ENCODE peak calls at places on chromosome 19, in seven cellular contexts. One of them, this sample, is unnamed.
A peak's percentile ranks its signal among the peaks of the same experiment; 100 is the strongest.

GRCh38 chr19:16825312-16826168 is 3.7 kb upstream of the SIN3B start:
- DNase-seq in AG04450: peak; percentile 51
- DNase-seq in A673: peak; percentile 76
- DNase-seq in NCI-H748 treated with DMSO at 0.1 percent for 48 hours: no peak
- DNase-seq in Right ventricle myocardium superior: peak; percentile 62
- DNase-seq in activated T-cell treated with anti-CD3 and anti-CD28 coated beads, Interleukin-2, amount 50 U/mL, for 72 hours: no peak
- DNase-seq in activated gamma-delta T cell treated with Interleukin-2 at 50 U/mL for 16 hours: no peak
- DNase-seq in this sample: no peak

GRCh38 chr19:4288091-4288777 is 9.2 kb downstream of the SHD start:
- DNase-seq in AG04450: no peak
- DNase-seq in A673: no peak
- DNase-seq in NCI-H748 treated with DMSO at 0.1 percent for 48 hours: no peak
- DNase-seq in Right ventricle myocardium superior: no peak
- DNase-seq in activated T-cell treated with anti-CD3 and anti-CD28 coated beads, Interleukin-2, amount 50 U/mL, for 72 hours: no peak
- DNase-seq in activated gamma-delta T cell treated with Interleukin-2 at 50 U/mL for 16 hours: no peak
- DNase-seq in this sample: no peak

GRCh38 chr19:14476663-14477401 is 1.7 kb upstream of the PTGER1 start:
- DNase-seq in AG04450: peak; percentile 41
- DNase-seq in A673: peak; percentile 65
- DNase-seq in NCI-H748 treated with DMSO at 0.1 percent for 48 hours: no peak
- DNase-seq in Right ventricle myocardium superior: no peak
- DNase-seq in activated T-cell treated with anti-CD3 and anti-CD28 coated beads, Interleukin-2, amount 50 U/mL, for 72 hours: no peak
- DNase-seq in activated gamma-delta T cell treated with Interleukin-2 at 50 U/mL for 16 hours: no peak
- DNase-seq in this sample: no peak

GRCh38 chr19:504634-505033 is 2.7 kb upstream of the TPGS1 start:
- DNase-seq in AG04450: no peak
- DNase-seq in A673: no peak
- DNase-seq in NCI-H748 treated with DMSO at 0.1 percent for 48 hours: no peak
- DNase-seq in Right ventricle myocardium superior: no peak
- DNase-seq in activated T-cell treated with anti-CD3 and anti-CD28 coated beads, Interleukin-2, amount 50 U/mL, for 72 hours: no peak
- DNase-seq in activated gamma-delta T cell treated with Interleukin-2 at 50 U/mL for 16 hours: no peak
- DNase-seq in this sample: no peak

GRCh38 chr19:23093832-23094231 is 23.0 kb upstream of the ZNF730 start:
- DNase-seq in AG04450: no peak
- DNase-seq in A673: no peak
- DNase-seq in NCI-H748 treated with DMSO at 0.1 percent for 48 hours: no peak
- DNase-seq in Right ventricle myocardium superior: no peak
- DNase-seq in activated T-cell treated with anti-CD3 and anti-CD28 coated beads, Interleukin-2, amount 50 U/mL, for 72 hours: no peak
- DNase-seq in activated gamma-delta T cell treated with Interleukin-2 at 50 U/mL for 16 hours: no peak
- DNase-seq in this sample: no peak

GRCh38 chr19:42850981-42851717 is 28.4 kb downstream of the PSG1 start:
- DNase-seq in AG04450: peak; percentile 89
- DNase-seq in A673: peak; percentile 11
- DNase-seq in NCI-H748 treated with DMSO at 0.1 percent for 48 hours: no peak
- DNase-seq in Right ventricle myocardium superior: peak; percentile 61
- DNase-seq in activated T-cell treated with anti-CD3 and anti-CD28 coated beads, Interleukin-2, amount 50 U/mL, for 72 hours: no peak
- DNase-seq in activated gamma-delta T cell treated with Interleukin-2 at 50 U/mL for 16 hours: no peak
- DNase-seq in this sample: no peak

GRCh38 chr19:38759590-38760003 is 13.7 kb downstream of the LGALS7 start:
- DNase-seq in AG04450: no peak
- DNase-seq in A673: no peak
- DNase-seq in NCI-H748 treated with DMSO at 0.1 percent for 48 hours: no peak
- DNase-seq in Right ventricle myocardium superior: no peak
- DNase-seq in activated T-cell treated with anti-CD3 and anti-CD28 coated beads, Interleukin-2, amount 50 U/mL, for 72 hours: no peak
- DNase-seq in activated gamma-delta T cell treated with Interleukin-2 at 50 U/mL for 16 hours: no peak
- DNase-seq in this sample: no peak

GRCh38 chr19:7500811-7501450 is 12.1 kb upstream of the PEX11G start:
- DNase-seq in AG04450: no peak
- DNase-seq in A673: peak; percentile 80
- DNase-seq in NCI-H748 treated with DMSO at 0.1 percent for 48 hours: peak; percentile 45
- DNase-seq in Right ventricle myocardium superior: no peak
- DNase-seq in activated T-cell treated with anti-CD3 and anti-CD28 coated beads, Interleukin-2, amount 50 U/mL, for 72 hours: peak; percentile 69
- DNase-seq in activated gamma-delta T cell treated with Interleukin-2 at 50 U/mL for 16 hours: no peak
- DNase-seq in this sample: peak; percentile 41

GRCh38 chr19:10478903-10479384 is 24.2 kb downstream of the KEAP1 start:
- DNase-seq in AG04450: peak; percentile 54
- DNase-seq in A673: peak; percentile 96
- DNase-seq in NCI-H748 treated with DMSO at 0.1 percent for 48 hours: peak; percentile 33
- DNase-seq in Right ventricle myocardium superior: peak; percentile 94
- DNase-seq in activated T-cell treated with anti-CD3 and anti-CD28 coated beads, Interleukin-2, amount 50 U/mL, for 72 hours: peak; percentile 88
- DNase-seq in activated gamma-delta T cell treated with Interleukin-2 at 50 U/mL for 16 hours: peak; percentile 84
- DNase-seq in this sample: peak; percentile 58

GRCh38 chr19:8209965-8210659 is 942 bp downstream of the CERS4 start:
- DNase-seq in AG04450: no peak
- DNase-seq in A673: no peak
- DNase-seq in NCI-H748 treated with DMSO at 0.1 percent for 48 hours: no peak
- DNase-seq in Right ventricle myocardium superior: no peak
- DNase-seq in activated T-cell treated with anti-CD3 and anti-CD28 coated beads, Interleukin-2, amount 50 U/mL, for 72 hours: no peak
- DNase-seq in activated gamma-delta T cell treated with Interleukin-2 at 50 U/mL for 16 hours: no peak
- DNase-seq in this sample: no peak

GRCh38 chr19:41355035-41355434 is 1.3 kb upstream of the TGFB1 start:
- DNase-seq in AG04450: no peak
- DNase-seq in A673: no peak
- DNase-seq in NCI-H748 treated with DMSO at 0.1 percent for 48 hours: no peak
- DNase-seq in Right ventricle myocardium superior: no peak
- DNase-seq in activated T-cell treated with anti-CD3 and anti-CD28 coated beads, Interleukin-2, amount 50 U/mL, for 72 hours: no peak
- DNase-seq in activated gamma-delta T cell treated with Interleukin-2 at 50 U/mL for 16 hours: no peak
- DNase-seq in this sample: no peak

GRCh38 chr19:35076026-35076370 is 34.5 kb downstream of the HPN start:
- DNase-seq in AG04450: no peak
- DNase-seq in A673: no peak
- DNase-seq in NCI-H748 treated with DMSO at 0.1 percent for 48 hours: no peak
- DNase-seq in Right ventricle myocardium superior: no peak
- DNase-seq in activated T-cell treated with anti-CD3 and anti-CD28 coated beads, Interleukin-2, amount 50 U/mL, for 72 hours: no peak
- DNase-seq in activated gamma-delta T cell treated with Interleukin-2 at 50 U/mL for 16 hours: no peak
- DNase-seq in this sample: no peak

GRCh38 chr19:5579286-5579685 is 11.5 kb upstream of the TINCR start:
- DNase-seq in AG04450: no peak
- DNase-seq in A673: no peak
- DNase-seq in NCI-H748 treated with DMSO at 0.1 percent for 48 hours: no peak
- DNase-seq in Right ventricle myocardium superior: peak; percentile 18
- DNase-seq in activated T-cell treated with anti-CD3 and anti-CD28 coated beads, Interleukin-2, amount 50 U/mL, for 72 hours: no peak
- DNase-seq in activated gamma-delta T cell treated with Interleukin-2 at 50 U/mL for 16 hours: no peak
- DNase-seq in this sample: no peak

GRCh38 chr19:50843701-50844221 is 10.4 kb upstream of the KLK15 start:
- DNase-seq in AG04450: no peak
- DNase-seq in A673: no peak
- DNase-seq in NCI-H748 treated with DMSO at 0.1 percent for 48 hours: peak; percentile 56
- DNase-seq in Right ventricle myocardium superior: no peak
- DNase-seq in activated T-cell treated with anti-CD3 and anti-CD28 coated beads, Interleukin-2, amount 50 U/mL, for 72 hours: no peak
- DNase-seq in activated gamma-delta T cell treated with Interleukin-2 at 50 U/mL for 16 hours: no peak
- DNase-seq in this sample: no peak

This sample was measured in GM10248.